ENCODE peak calls at places on chromosome 22, in seven cellular contexts. One of them, this sample, is unnamed.

GRCh38 chr22:36201630-36202312 is at the start of gene APOL4:
- DNase-seq in hippocampal formation: no peak
- DNase-seq in activated CD4-positive, alpha-beta T cell treated with anti-CD3 and anti-CD28 coated beads, Interleukin-2, amount 50 U/mL, for 24 hours: no peak
- DNase-seq in ELR: no peak
- DNase-seq in brain microvascular endothelial cell: no peak
- DNase-seq in NCI-H1930: no peak
- DNase-seq in Right ventricle myocardium superior: peak; percentile 93
- DNase-seq in this sample: no peak

GRCh38 chr22:17727244-17727892 is 46.9 kb downstream of the BID start:
- DNase-seq in hippocampal formation: no peak
- DNase-seq in activated CD4-positive, alpha-beta T cell treated with anti-CD3 and anti-CD28 coated beads, Interleukin-2, amount 50 U/mL, for 24 hours: no peak
- DNase-seq in ELR: no peak
- DNase-seq in brain microvascular endothelial cell: no peak
- DNase-seq in NCI-H1930: no peak
- DNase-seq in Right ventricle myocardium superior: no peak
- DNase-seq in this sample: no peak

GRCh38 chr22:31106651-31107205 is 640 bp downstream of the SELENOM start:
- DNase-seq in hippocampal formation: no peak
- DNase-seq in activated CD4-positive, alpha-beta T cell treated with anti-CD3 and anti-CD28 coated beads, Interleukin-2, amount 50 U/mL, for 24 hours: no peak
- DNase-seq in ELR: peak; percentile 74
- DNase-seq in brain microvascular endothelial cell: peak; percentile 19
- DNase-seq in NCI-H1930: no peak
- DNase-seq in Right ventricle myocardium superior: no peak
- DNase-seq in this sample: no peak

GRCh38 chr22:36442506-36443197 is 38.8 kb downstream of the TXN2 start:
- DNase-seq in hippocampal formation: no peak
- DNase-seq in activated CD4-positive, alpha-beta T cell treated with anti-CD3 and anti-CD28 coated beads, Interleukin-2, amount 50 U/mL, for 24 hours: no peak
- DNase-seq in ELR: no peak
- DNase-seq in brain microvascular endothelial cell: no peak
- DNase-seq in NCI-H1930: no peak
- DNase-seq in Right ventricle myocardium superior: no peak
- DNase-seq in this sample: no peak

GRCh38 chr22:49735411-49736311 is 92.0 kb downstream of the BRD1 start:
- DNase-seq in hippocampal formation: no peak
- DNase-seq in activated CD4-positive, alpha-beta T cell treated with anti-CD3 and anti-CD28 coated beads, Interleukin-2, amount 50 U/mL, for 24 hours: no peak
- DNase-seq in ELR: no peak
- DNase-seq in brain microvascular endothelial cell: no peak
- DNase-seq in NCI-H1930: no peak
- DNase-seq in Right ventricle myocardium superior: no peak
- DNase-seq in this sample: no peak

GRCh38 chr22:31944700-31945477 is 554 bp downstream of the YWHAH start:
- DNase-seq in hippocampal formation: no peak
- DNase-seq in activated CD4-positive, alpha-beta T cell treated with anti-CD3 and anti-CD28 coated beads, Interleukin-2, amount 50 U/mL, for 24 hours: no peak
- DNase-seq in ELR: peak; percentile 53
- DNase-seq in brain microvascular endothelial cell: no peak
- DNase-seq in NCI-H1930: no peak
- DNase-seq in Right ventricle myocardium superior: peak; percentile 75
- DNase-seq in this sample: peak; percentile 15

GRCh38 chr22:20567993-20568417 is 60.6 kb downstream of the MED15 start:
- DNase-seq in hippocampal formation: no peak
- DNase-seq in activated CD4-positive, alpha-beta T cell treated with anti-CD3 and anti-CD28 coated beads, Interleukin-2, amount 50 U/mL, for 24 hours: no peak
- DNase-seq in ELR: peak; percentile 79
- DNase-seq in brain microvascular endothelial cell: peak; percentile 35
- DNase-seq in NCI-H1930: no peak
- DNase-seq in Right ventricle myocardium superior: peak; percentile 52
- DNase-seq in this sample: peak; percentile 13

GRCh38 chr22:48785792-48786678 is 1041.6 kb downstream of the BRD1 start:
- DNase-seq in hippocampal formation: no peak
- DNase-seq in activated CD4-positive, alpha-beta T cell treated with anti-CD3 and anti-CD28 coated beads, Interleukin-2, amount 50 U/mL, for 24 hours: no peak
- DNase-seq in ELR: no peak
- DNase-seq in brain microvascular endothelial cell: no peak
- DNase-seq in NCI-H1930: no peak
- DNase-seq in Right ventricle myocardium superior: no peak
- DNase-seq in this sample: no peak

GRCh38 chr22:22156716-22157499 is 87.7 kb upstream of the VPREB1 start:
- DNase-seq in hippocampal formation: peak; percentile 16
- DNase-seq in activated CD4-positive, alpha-beta T cell treated with anti-CD3 and anti-CD28 coated beads, Interleukin-2, amount 50 U/mL, for 24 hours: peak; percentile 18
- DNase-seq in ELR: peak; percentile 80
- DNase-seq in brain microvascular endothelial cell: peak; percentile 62
- DNase-seq in NCI-H1930: peak; percentile 48
- DNase-seq in Right ventricle myocardium superior: no peak
- DNase-seq in this sample: no peak

GRCh38 chr22:36156515-36157419 is 3.8 kb downstream of the APOL3 start:
- DNase-seq in hippocampal formation: peak; percentile 75
- DNase-seq in activated CD4-positive, alpha-beta T cell treated with anti-CD3 and anti-CD28 coated beads, Interleukin-2, amount 50 U/mL, for 24 hours: no peak
- DNase-seq in ELR: peak; percentile 88
- DNase-seq in brain microvascular endothelial cell: peak; percentile 81
- DNase-seq in NCI-H1930: no peak
- DNase-seq in Right ventricle myocardium superior: peak; percentile 90
- DNase-seq in this sample: peak; percentile 21

GRCh38 chr22:46509416-46510089 is 27.9 kb downstream of the CELSR1 start:
- DNase-seq in hippocampal formation: no peak
- DNase-seq in activated CD4-positive, alpha-beta T cell treated with anti-CD3 and anti-CD28 coated beads, Interleukin-2, amount 50 U/mL, for 24 hours: no peak
- DNase-seq in ELR: no peak
- DNase-seq in brain microvascular endothelial cell: no peak
- DNase-seq in NCI-H1930: no peak
- DNase-seq in Right ventricle myocardium superior: no peak
- DNase-seq in this sample: no peak

GRCh38 chr22:43011079-43011478 is 3.9 kb downstream of the PACSIN2 start:
- DNase-seq in hippocampal formation: no peak
- DNase-seq in activated CD4-positive, alpha-beta T cell treated with anti-CD3 and anti-CD28 coated beads, Interleukin-2, amount 50 U/mL, for 24 hours: no peak
- DNase-seq in ELR: no peak
- DNase-seq in brain microvascular endothelial cell: no peak
- DNase-seq in NCI-H1930: no peak
- DNase-seq in Right ventricle myocardium superior: no peak
- DNase-seq in this sample: peak; percentile 21

GRCh38 chr22:22553735-22554134 is 5.3 kb downstream of the PRAME start:
- DNase-seq in hippocampal formation: no peak
- DNase-seq in activated CD4-positive, alpha-beta T cell treated with anti-CD3 and anti-CD28 coated beads, Interleukin-2, amount 50 U/mL, for 24 hours: no peak
- DNase-seq in ELR: no peak
- DNase-seq in brain microvascular endothelial cell: no peak
- DNase-seq in NCI-H1930: no peak
- DNase-seq in Right ventricle myocardium superior: no peak
- DNase-seq in this sample: no peak

GRCh38 chr22:42929838-42930155 is 72.7 kb upstream of the ARFGAP3 start:
- DNase-seq in hippocampal formation: no peak
- DNase-seq in activated CD4-positive, alpha-beta T cell treated with anti-CD3 and anti-CD28 coated beads, Interleukin-2, amount 50 U/mL, for 24 hours: no peak
- DNase-seq in ELR: no peak
- DNase-seq in brain microvascular endothelial cell: no peak
- DNase-seq in NCI-H1930: no peak
- DNase-seq in Right ventricle myocardium superior: no peak
- DNase-seq in this sample: no peak

GRCh38 chr22:42363851-42364250 is 68.4 kb downstream of the NFAM1 start:
- DNase-seq in hippocampal formation: no peak
- DNase-seq in activated CD4-positive, alpha-beta T cell treated with anti-CD3 and anti-CD28 coated beads, Interleukin-2, amount 50 U/mL, for 24 hours: no peak
- DNase-seq in ELR: no peak
- DNase-seq in brain microvascular endothelial cell: no peak
- DNase-seq in NCI-H1930: no peak
- DNase-seq in Right ventricle myocardium superior: no peak
- DNase-seq in this sample: no peak

GRCh38 chr22:48342016-48342415 is 1485.7 kb downstream of the BRD1 start:
- DNase-seq in hippocampal formation: no peak
- DNase-seq in activated CD4-positive, alpha-beta T cell treated with anti-CD3 and anti-CD28 coated beads, Interleukin-2, amount 50 U/mL, for 24 hours: no peak
- DNase-seq in ELR: no peak
- DNase-seq in brain microvascular endothelial cell: no peak
- DNase-seq in NCI-H1930: no peak
- DNase-seq in Right ventricle myocardium superior: peak; percentile 22
- DNase-seq in this sample: no peak

GRCh38 chr22:37177755-37178154 is 10.3 kb downstream of the C1QTNF6 start:
- DNase-seq in hippocampal formation: no peak
- DNase-seq in activated CD4-positive, alpha-beta T cell treated with anti-CD3 and anti-CD28 coated beads, Interleukin-2, amount 50 U/mL, for 24 hours: no peak
- DNase-seq in ELR: no peak
- DNase-seq in brain microvascular endothelial cell: no peak
- DNase-seq in NCI-H1930: no peak
- DNase-seq in Right ventricle myocardium superior: no peak
- DNase-seq in this sample: no peak

GRCh38 chr22:35622132-35622913 is 5.2 kb upstream of the MB start:
- DNase-seq in hippocampal formation: no peak
- DNase-seq in activated CD4-positive, alpha-beta T cell treated with anti-CD3 and anti-CD28 coated beads, Interleukin-2, amount 50 U/mL, for 24 hours: no peak
- DNase-seq in ELR: no peak
- DNase-seq in brain microvascular endothelial cell: no peak
- DNase-seq in NCI-H1930: no peak
- DNase-seq in Right ventricle myocardium superior: peak; percentile 79
- DNase-seq in this sample: no peak

GRCh38 chr22:25668437-25668836 is 73.6 kb upstream of the MYO18B start:
- DNase-seq in hippocampal formation: no peak
- DNase-seq in activated CD4-positive, alpha-beta T cell treated with anti-CD3 and anti-CD28 coated beads, Interleukin-2, amount 50 U/mL, for 24 hours: no peak
- DNase-seq in ELR: peak; percentile 13
- DNase-seq in brain microvascular endothelial cell: no peak
- DNase-seq in NCI-H1930: no peak
- DNase-seq in Right ventricle myocardium superior: peak; percentile 43
- DNase-seq in this sample: no peak

GRCh38 chr22:33957086-33957485 is 36.8 kb upstream of the LARGE1 start:
- DNase-seq in hippocampal formation: no peak
- DNase-seq in activated CD4-positive, alpha-beta T cell treated with anti-CD3 and anti-CD28 coated beads, Interleukin-2, amount 50 U/mL, for 24 hours: no peak
- DNase-seq in ELR: no peak
- DNase-seq in brain microvascular endothelial cell: no peak
- DNase-seq in NCI-H1930: no peak
- DNase-seq in Right ventricle myocardium superior: no peak
- DNase-seq in this sample: no peak

GRCh38 chr22:21865041-21865440 is 2.4 kb downstream of the MAPK1 start:
- DNase-seq in hippocampal formation: peak; percentile 26
- DNase-seq in activated CD4-positive, alpha-beta T cell treated with anti-CD3 and anti-CD28 coated beads, Interleukin-2, amount 50 U/mL, for 24 hours: no peak
- DNase-seq in ELR: peak; percentile 90
- DNase-seq in brain microvascular endothelial cell: peak; percentile 79
- DNase-seq in NCI-H1930: no peak
- DNase-seq in Right ventricle myocardium superior: no peak
- DNase-seq in this sample: peak; percentile 67

GRCh38 chr22:26481694-26482093 is 1.9 kb downstream of the HPS4 start:
- DNase-seq in hippocampal formation: no peak
- DNase-seq in activated CD4-positive, alpha-beta T cell treated with anti-CD3 and anti-CD28 coated beads, Interleukin-2, amount 50 U/mL, for 24 hours: no peak
- DNase-seq in ELR: no peak
- DNase-seq in brain microvascular endothelial cell: no peak
- DNase-seq in NCI-H1930: no peak
- DNase-seq in Right ventricle myocardium superior: no peak
- DNase-seq in this sample: no peak

GRCh38 chr22:45543243-45543642 is 40.6 kb downstream of the FBLN1 start:
- DNase-seq in hippocampal formation: no peak
- DNase-seq in activated CD4-positive, alpha-beta T cell treated with anti-CD3 and anti-CD28 coated beads, Interleukin-2, amount 50 U/mL, for 24 hours: no peak
- DNase-seq in ELR: no peak
- DNase-seq in brain microvascular endothelial cell: no peak
- DNase-seq in NCI-H1930: no peak
- DNase-seq in Right ventricle myocardium superior: no peak
- DNase-seq in this sample: no peak

GRCh38 chr22:28112548-28113043 is 193.5 kb upstream of the PITPNB start:
- DNase-seq in hippocampal formation: no peak
- DNase-seq in activated CD4-positive, alpha-beta T cell treated with anti-CD3 and anti-CD28 coated beads, Interleukin-2, amount 50 U/mL, for 24 hours: no peak
- DNase-seq in ELR: peak; percentile 52
- DNase-seq in brain microvascular endothelial cell: peak; percentile 45
- DNase-seq in NCI-H1930: no peak
- DNase-seq in Right ventricle myocardium superior: peak; percentile 74
- DNase-seq in this sample: no peak

GRCh38 chr22:50236731-50237409 is 8.0 kb downstream of the TUBGCP6 start:
- DNase-seq in hippocampal formation: no peak
- DNase-seq in activated CD4-positive, alpha-beta T cell treated with anti-CD3 and anti-CD28 coated beads, Interleukin-2, amount 50 U/mL, for 24 hours: no peak
- DNase-seq in ELR: peak; percentile 44
- DNase-seq in brain microvascular endothelial cell: no peak
- DNase-seq in NCI-H1930: no peak
- DNase-seq in Right ventricle myocardium superior: no peak
- DNase-seq in this sample: no peak

GRCh38 chr22:17266261-17266971 is 47.2 kb upstream of the ADA2 start:
- DNase-seq in hippocampal formation: no peak
- DNase-seq in activated CD4-positive, alpha-beta T cell treated with anti-CD3 and anti-CD28 coated beads, Interleukin-2, amount 50 U/mL, for 24 hours: no peak
- DNase-seq in ELR: no peak
- DNase-seq in brain microvascular endothelial cell: no peak
- DNase-seq in NCI-H1930: no peak
- DNase-seq in Right ventricle myocardium superior: peak; percentile 50
- DNase-seq in this sample: no peak

GRCh38 chr22:36453266-36453607 is 28.2 kb downstream of the TXN2 start:
- DNase-seq in hippocampal formation: no peak
- DNase-seq in activated CD4-positive, alpha-beta T cell treated with anti-CD3 and anti-CD28 coated beads, Interleukin-2, amount 50 U/mL, for 24 hours: no peak
- DNase-seq in ELR: peak; percentile 47
- DNase-seq in brain microvascular endothelial cell: no peak
- DNase-seq in NCI-H1930: no peak
- DNase-seq in Right ventricle myocardium superior: no peak
- DNase-seq in this sample: no peak

GRCh38 chr22:41263704-41264103 is 22.3 kb downstream of the RANGAP1 start:
- DNase-seq in hippocampal formation: no peak
- DNase-seq in activated CD4-positive, alpha-beta T cell treated with anti-CD3 and anti-CD28 coated beads, Interleukin-2, amount 50 U/mL, for 24 hours: no peak
- DNase-seq in ELR: no peak
- DNase-seq in brain microvascular endothelial cell: no peak
- DNase-seq in NCI-H1930: no peak
- DNase-seq in Right ventricle myocardium superior: no peak
- DNase-seq in this sample: no peak

GRCh38 chr22:33519140-33519973 is 400.9 kb downstream of the LARGE1 start:
- DNase-seq in hippocampal formation: peak; percentile 60
- DNase-seq in activated CD4-positive, alpha-beta T cell treated with anti-CD3 and anti-CD28 coated beads, Interleukin-2, amount 50 U/mL, for 24 hours: no peak
- DNase-seq in ELR: no peak
- DNase-seq in brain microvascular endothelial cell: peak; percentile 54
- DNase-seq in NCI-H1930: no peak
- DNase-seq in Right ventricle myocardium superior: no peak
- DNase-seq in this sample: no peak

GRCh38 chr22:36104988-36105387 is 55.6 kb downstream of the APOL3 start:
- DNase-seq in hippocampal formation: no peak
- DNase-seq in activated CD4-positive, alpha-beta T cell treated with anti-CD3 and anti-CD28 coated beads, Interleukin-2, amount 50 U/mL, for 24 hours: no peak
- DNase-seq in ELR: peak; percentile 61
- DNase-seq in brain microvascular endothelial cell: peak; percentile 12
- DNase-seq in NCI-H1930: no peak
- DNase-seq in Right ventricle myocardium superior: no peak
- DNase-seq in this sample: no peak

GRCh38 chr22:39180566-39180965 is 28.1 kb upstream of the CBX7 start:
- DNase-seq in hippocampal formation: no peak
- DNase-seq in activated CD4-positive, alpha-beta T cell treated with anti-CD3 and anti-CD28 coated beads, Interleukin-2, amount 50 U/mL, for 24 hours: no peak
- DNase-seq in ELR: no peak
- DNase-seq in brain microvascular endothelial cell: no peak
- DNase-seq in NCI-H1930: no peak
- DNase-seq in Right ventricle myocardium superior: no peak
- DNase-seq in this sample: no peak